ENCODE peak calls at places on chromosomes 5 and 9, in four cellular contexts. D, N, G and W are unnamed samples.

GRCh38 chr9:78118742-78119473 is 87.3 kb upstream of the GNAQ start:
- DNase-seq in D (no peak), N (no peak), G (no peak), W (no peak)

GRCh38 chr5:179258001-179258921 is 87.0 kb downstream of the ADAMTS2 start:
- DNase-seq in D (no peak), N (no peak), G (no peak), W (no peak)

GRCh38 chr9:127122176-127123151 is at the start of gene ANGPTL2:
- DNase-seq in D (peak), N (peak), G (peak), W (no peak)

GRCh38 chr5:135569755-135570452 is 8.9 kb downstream of the CXCL14 start:
- DNase-seq in D (peak), N (peak), G (no peak), W (peak)

GRCh38 chr9:29214162-29214520 is 1640.9 kb upstream of the C9orf72 start:
- DNase-seq in D (peak), N (peak), G (no peak), W (no peak)

GRCh38 chr5:92885950-92886349 is 695.1 kb downstream of the NR2F1-AS1 start:
- DNase-seq in D (peak), N (no peak), G (no peak), W (peak)

GRCh38 chr9:106799146-106799545 is 63.8 kb upstream of the ZNF462 start:
- DNase-seq in D (no peak), N (no peak), G (no peak), W (no peak)

GRCh38 chr9:118446962-118447490 is 742.8 kb downstream of the TLR4 start:
- DNase-seq in D (no peak), N (no peak), G (no peak), W (no peak)

GRCh38 chr5:131321066-131321465 is 57.2 kb downstream of the CDC42SE2 start:
- DNase-seq in D (no peak), N (no peak), G (no peak), W (no peak)

GRCh38 chr9:71812385-71812784 is 44.1 kb upstream of the CEMIP2 start:
- DNase-seq in D (no peak), N (no peak), G (peak), W (no peak)

GRCh38 chr9:99870126-99870525 is 36.3 kb upstream of the STX17 start:
- DNase-seq in D (no peak), N (no peak), G (no peak), W (no peak)

GRCh38 chr5:125559296-125559695 is 812.9 kb upstream of the ZNF608 start:
- DNase-seq in D (no peak), N (no peak), G (peak), W (peak)

GRCh38 chr5:134422791-134423365 is 11.2 kb upstream of the CDKN2AIPNL start:
- DNase-seq in D (no peak), N (no peak), G (no peak), W (peak)

GRCh38 chr5:150517272-150518152 is 9.6 kb downstream of the NDST1 start:
- DNase-seq in D (no peak), N (peak), G (peak), W (peak)

GRCh38 chr5:138360941-138361452 is 8.5 kb downstream of the KDM3B start:
- DNase-seq in D (no peak), N (no peak), G (no peak), W (no peak)

GRCh38 chr9:11163843-11164242 is 551.0 kb upstream of the PTPRD start:
- DNase-seq in D (no peak), N (no peak), G (no peak), W (no peak)

GRCh38 chr9:100011062-100011681 is 87.6 kb downstream of the ERP44 start:
- DNase-seq in D (peak), N (no peak), G (no peak), W (no peak)

GRCh38 chr5:172234031-172234430 is 40.1 kb downstream of the EFCAB9 start:
- DNase-seq in D (no peak), N (no peak), G (no peak), W (no peak)

GRCh38 chr5:147743686-147744332 is 38.7 kb downstream of the JAKMIP2 start:
- DNase-seq in D (no peak), N (peak), G (no peak), W (no peak)

GRCh38 chr5:75681125-75681830 is 36.0 kb downstream of the POC5 start:
- DNase-seq in D (no peak), N (peak), G (no peak), W (no peak)

GRCh38 chr5:87120518-87121314 is 147.0 kb upstream of the RASA1 start:
- DNase-seq in D (no peak), N (no peak), G (no peak), W (no peak)

GRCh38 chr5:141734501-141735231 is 52.6 kb upstream of the ARAP3 start:
- DNase-seq in D (peak), N (no peak), G (peak), W (peak)

GRCh38 chr9:99416007-99416406 is 193.9 kb downstream of the SEC61B start:
- DNase-seq in D (no peak), N (no peak), G (no peak), W (no peak)